ENCODE peak calls at places on chromosomes 12 and 14, in ten cellular contexts. A is fibroblast of mammary gland; Q is amniotic stem cell; C is activated T-cell treated with anti-CD3 and anti-CD28 coated beads, Interleukin-2, amount 50 U/mL, for 48 hours; D is H9; F is GM10248; O is CD8-positive, alpha-beta T cell; I is sigmoid colon; Z is activated CD4-positive, alpha-beta T cell treated with anti-CD3 and anti-CD28 coated beads, Interleukin-2, amount 50 U/mL, for 1 hour; Y is NCI-H187. U is an unnamed sample.

GRCh38 chr14:98293527-98293926 is 978.5 kb downstream of the BCL11B start:
- DNase-seq in I (no peak), A (no peak), Y (no peak), C (no peak), O (no peak), Z (no peak), Q (no peak), D (no peak), F (no peak), U (peak)

GRCh38 chr12:92191061-92191460 is 45.4 kb upstream of the BTG1 start:
- DNase-seq in D (no peak), F (no peak), O (no peak), Z (no peak), Y (no peak), I (no peak), C (no peak), Q (no peak), A (no peak), U (no peak)

GRCh38 chr14:100589071-100589759 is 2.0 kb upstream of the BEGAIN start:
- DNase-seq in F (no peak), O (no peak), Q (no peak), I (peak), C (no peak), Y (no peak), D (no peak), A (no peak), Z (no peak), U (no peak)

GRCh38 chr14:101820283-101820798 is 58.8 kb downstream of the PPP2R5C start:
- DNase-seq in F (peak), I (no peak), C (peak), Z (no peak), A (no peak), Y (no peak), O (no peak), Q (no peak), D (no peak), U (no peak)

GRCh38 chr14:100523536-100524025 is 63.6 kb downstream of the BEGAIN start:
- DNase-seq in A (no peak), D (peak), Z (no peak), Q (no peak), F (no peak), Y (no peak), C (peak), O (no peak), I (peak), U (peak)

GRCh38 chr12:113070117-113070906 is 13.8 kb downstream of the DTX1 start:
- DNase-seq in Y (no peak), F (peak), Q (no peak), D (no peak), C (peak), I (no peak), A (no peak), Z (no peak), O (peak), U (peak)

GRCh38 chr12:55742719-55743130 is at the start of gene GDF11:
- DNase-seq in A (peak), Y (peak), D (peak), F (peak), Z (peak), Q (peak), I (peak), O (peak), C (peak), U (peak)

GRCh38 chr12:130335517-130336392 is 1.9 kb upstream of the PIWIL1 start:
- DNase-seq in Y (peak), C (no peak), D (no peak), O (no peak), I (no peak), Q (no peak), A (peak), Z (peak), F (peak), U (peak)

GRCh38 chr12:43841253-43841652 is 5.4 kb downstream of the TMEM117 start:
- DNase-seq in C (no peak), I (no peak), D (no peak), Y (no peak), F (no peak), A (no peak), Q (no peak), O (no peak), Z (no peak), U (no peak)

GRCh38 chr12:76399040-76399439 is 50.8 kb upstream of the BBS10 start:
- DNase-seq in Q (no peak), I (no peak), Y (no peak), A (peak), O (no peak), C (no peak), D (no peak), Z (no peak), F (no peak), U (no peak)

GRCh38 chr14:60736494-60736893 is 1.9 kb downstream of the MNAT1 start:
- DNase-seq in Z (no peak), O (no peak), Q (peak), Y (no peak), I (no peak), D (no peak), F (no peak), A (peak), C (no peak), U (no peak)

GRCh38 chr12:81758421-81759214 is 532 bp downstream of the PPFIA2 start:
- DNase-seq in F (peak), Q (no peak), C (peak), A (peak), D (peak), Z (no peak), O (no peak), Y (no peak), I (peak), U (no peak)

GRCh38 chr12:85711735-85712390 is 124.3 kb downstream of the RASSF9 start:
- DNase-seq in I (peak), C (no peak), Z (no peak), A (peak), Y (no peak), O (no peak), F (no peak), Q (no peak), D (no peak), U (no peak)

GRCh38 chr12:7178481-7178880 is 11.0 kb upstream of the PEX5 start:
- DNase-seq in C (no peak), Z (no peak), A (no peak), Y (no peak), O (no peak), D (no peak), F (no peak), I (no peak), Q (no peak), U (no peak)

GRCh38 chr14:92951912-92952471 is 29.0 kb downstream of the CHGA start:
- DNase-seq in Q (no peak), A (peak), D (peak), Y (peak), O (peak), C (peak), Z (peak), F (peak), I (peak), U (peak)

GRCh38 chr12:31518680-31519227 is 72.2 kb downstream of the DENND5B start:
- DNase-seq in A (peak), C (no peak), Z (no peak), I (no peak), Y (no peak), D (peak), F (no peak), O (no peak), Q (peak), U (peak)

GRCh38 chr14:55272922-55273321 is 1.7 kb downstream of the FBXO34 start:
- DNase-seq in F (no peak), A (no peak), Y (no peak), O (no peak), I (no peak), Q (no peak), Z (no peak), C (no peak), D (no peak), U (no peak)

GRCh38 chr12:75964150-75964549 is 67.4 kb downstream of the PHLDA1 start:
- DNase-seq in Q (no peak), Y (no peak), C (no peak), Z (no peak), A (no peak), D (no peak), I (no peak), O (no peak), F (peak), U (peak)

GRCh38 chr12:75550401-75550851 is 39.0 kb upstream of the KRR1 start:
- DNase-seq in Q (no peak), F (no peak), Z (no peak), A (no peak), Y (no peak), O (no peak), I (no peak), C (no peak), D (no peak), U (peak)

U was measured in mucosa of gallbladder.